ENCODE peak calls at places on chromosome 9, in seven cellular contexts. One of them, this sample, is unnamed.

GRCh38 chr9:99266136-99267023 is 44.3 kb downstream of the SEC61B start:
- DNase-seq in frontal cortex: peak; percentile 38
- DNase-seq in stimulated activated CD4-positive, alpha-beta T cell treated with anti-CD3 and anti-CD28 coated beads, Interleukin-1b, Interleukin-23, amount 100 ng/mL, for 1 hour: peak; percentile 33
- DNase-seq in T-cell: peak; percentile 42
- DNase-seq in lower lobe of right lung: peak; percentile 78
- DNase-seq in suprapubic skin: peak; percentile 68
- DNase-seq in DMS79 treated with DMSO at 0.1 percent for 48 hours: peak; percentile 3
- DNase-seq in this sample: peak; percentile 83

GRCh38 chr9:19637084-19637483 is 151.8 kb downstream of the SLC24A2 start:
- DNase-seq in frontal cortex: no peak
- DNase-seq in suprapubic skin: no peak
- DNase-seq in T-cell: no peak
- DNase-seq in DMS79 treated with DMSO at 0.1 percent for 48 hours: no peak
- DNase-seq in stimulated activated CD4-positive, alpha-beta T cell treated with anti-CD3 and anti-CD28 coated beads, Interleukin-1b, Interleukin-23, amount 100 ng/mL, for 1 hour: no peak
- DNase-seq in lower lobe of right lung: no peak
- DNase-seq in this sample: no peak

GRCh38 chr9:136095495-136096058 is 488 bp upstream of the NACC2 start:
- DNase-seq in DMS79 treated with DMSO at 0.1 percent for 48 hours: no peak
- DNase-seq in T-cell: no peak
- DNase-seq in suprapubic skin: no peak
- DNase-seq in stimulated activated CD4-positive, alpha-beta T cell treated with anti-CD3 and anti-CD28 coated beads, Interleukin-1b, Interleukin-23, amount 100 ng/mL, for 1 hour: no peak
- DNase-seq in lower lobe of right lung: peak; percentile 74
- DNase-seq in frontal cortex: peak; percentile 76
- DNase-seq in this sample: no peak

GRCh38 chr9:79667716-79668458 is 96.1 kb downstream of the TLE4 start:
- DNase-seq in lower lobe of right lung: no peak
- DNase-seq in stimulated activated CD4-positive, alpha-beta T cell treated with anti-CD3 and anti-CD28 coated beads, Interleukin-1b, Interleukin-23, amount 100 ng/mL, for 1 hour: no peak
- DNase-seq in DMS79 treated with DMSO at 0.1 percent for 48 hours: peak; percentile 77
- DNase-seq in suprapubic skin: no peak
- DNase-seq in frontal cortex: no peak
- DNase-seq in T-cell: no peak
- DNase-seq in this sample: no peak

GRCh38 chr9:119802115-119802514 is 432.9 kb upstream of the BRINP1 start:
- DNase-seq in lower lobe of right lung: no peak
- DNase-seq in stimulated activated CD4-positive, alpha-beta T cell treated with anti-CD3 and anti-CD28 coated beads, Interleukin-1b, Interleukin-23, amount 100 ng/mL, for 1 hour: no peak
- DNase-seq in DMS79 treated with DMSO at 0.1 percent for 48 hours: no peak
- DNase-seq in frontal cortex: no peak
- DNase-seq in suprapubic skin: no peak
- DNase-seq in T-cell: no peak
- DNase-seq in this sample: no peak

GRCh38 chr9:111232997-111233790 is 96.8 kb downstream of the OR2K2 start:
- DNase-seq in T-cell: no peak
- DNase-seq in DMS79 treated with DMSO at 0.1 percent for 48 hours: no peak
- DNase-seq in lower lobe of right lung: no peak
- DNase-seq in suprapubic skin: no peak
- DNase-seq in stimulated activated CD4-positive, alpha-beta T cell treated with anti-CD3 and anti-CD28 coated beads, Interleukin-1b, Interleukin-23, amount 100 ng/mL, for 1 hour: no peak
- DNase-seq in frontal cortex: no peak
- DNase-seq in this sample: no peak

GRCh38 chr9:134366223-134367031 is 40.2 kb downstream of the RXRA start:
- DNase-seq in DMS79 treated with DMSO at 0.1 percent for 48 hours: peak; percentile 95
- DNase-seq in T-cell: no peak
- DNase-seq in suprapubic skin: peak; percentile 96
- DNase-seq in stimulated activated CD4-positive, alpha-beta T cell treated with anti-CD3 and anti-CD28 coated beads, Interleukin-1b, Interleukin-23, amount 100 ng/mL, for 1 hour: no peak
- DNase-seq in lower lobe of right lung: peak; percentile 93
- DNase-seq in frontal cortex: peak; percentile 91
- DNase-seq in this sample: no peak

GRCh38 chr9:115006660-115007059 is 76.3 kb upstream of the TNFSF8 start:
- DNase-seq in T-cell: no peak
- DNase-seq in stimulated activated CD4-positive, alpha-beta T cell treated with anti-CD3 and anti-CD28 coated beads, Interleukin-1b, Interleukin-23, amount 100 ng/mL, for 1 hour: no peak
- DNase-seq in suprapubic skin: no peak
- DNase-seq in frontal cortex: no peak
- DNase-seq in lower lobe of right lung: no peak
- DNase-seq in DMS79 treated with DMSO at 0.1 percent for 48 hours: no peak
- DNase-seq in this sample: no peak

GRCh38 chr9:74447451-74448193 is 49.5 kb upstream of the RORB start:
- DNase-seq in lower lobe of right lung: no peak
- DNase-seq in DMS79 treated with DMSO at 0.1 percent for 48 hours: no peak
- DNase-seq in stimulated activated CD4-positive, alpha-beta T cell treated with anti-CD3 and anti-CD28 coated beads, Interleukin-1b, Interleukin-23, amount 100 ng/mL, for 1 hour: no peak
- DNase-seq in T-cell: no peak
- DNase-seq in frontal cortex: no peak
- DNase-seq in suprapubic skin: no peak
- DNase-seq in this sample: no peak

GRCh38 chr9:5040730-5041389 is 55.8 kb downstream of the JAK2 start:
- DNase-seq in lower lobe of right lung: no peak
- DNase-seq in T-cell: no peak
- DNase-seq in suprapubic skin: no peak
- DNase-seq in stimulated activated CD4-positive, alpha-beta T cell treated with anti-CD3 and anti-CD28 coated beads, Interleukin-1b, Interleukin-23, amount 100 ng/mL, for 1 hour: no peak
- DNase-seq in DMS79 treated with DMSO at 0.1 percent for 48 hours: no peak
- DNase-seq in frontal cortex: no peak
- DNase-seq in this sample: no peak

GRCh38 chr9:76817489-76817888 is 53.3 kb downstream of the PCA3 start:
- DNase-seq in DMS79 treated with DMSO at 0.1 percent for 48 hours: no peak
- DNase-seq in stimulated activated CD4-positive, alpha-beta T cell treated with anti-CD3 and anti-CD28 coated beads, Interleukin-1b, Interleukin-23, amount 100 ng/mL, for 1 hour: no peak
- DNase-seq in suprapubic skin: no peak
- DNase-seq in lower lobe of right lung: no peak
- DNase-seq in frontal cortex: no peak
- DNase-seq in T-cell: no peak
- DNase-seq in this sample: no peak

GRCh38 chr9:37582548-37583157 is 6.5 kb upstream of the FBXO10 start:
- DNase-seq in stimulated activated CD4-positive, alpha-beta T cell treated with anti-CD3 and anti-CD28 coated beads, Interleukin-1b, Interleukin-23, amount 100 ng/mL, for 1 hour: no peak
- DNase-seq in T-cell: peak; percentile 12
- DNase-seq in frontal cortex: peak; percentile 39
- DNase-seq in lower lobe of right lung: no peak
- DNase-seq in suprapubic skin: no peak
- DNase-seq in DMS79 treated with DMSO at 0.1 percent for 48 hours: peak; percentile 54
- DNase-seq in this sample: no peak

GRCh38 chr9:129235931-129236331 is 57.9 kb upstream of the IER5L start:
- DNase-seq in T-cell: peak; percentile 67
- DNase-seq in frontal cortex: no peak
- DNase-seq in DMS79 treated with DMSO at 0.1 percent for 48 hours: no peak
- DNase-seq in lower lobe of right lung: peak; percentile 41
- DNase-seq in suprapubic skin: no peak
- DNase-seq in stimulated activated CD4-positive, alpha-beta T cell treated with anti-CD3 and anti-CD28 coated beads, Interleukin-1b, Interleukin-23, amount 100 ng/mL, for 1 hour: no peak
- DNase-seq in this sample: no peak

GRCh38 chr9:127566351-127567001 is 45.6 kb upstream of the STXBP1 start:
- DNase-seq in suprapubic skin: no peak
- DNase-seq in T-cell: no peak
- DNase-seq in frontal cortex: no peak
- DNase-seq in DMS79 treated with DMSO at 0.1 percent for 48 hours: peak; percentile 50
- DNase-seq in stimulated activated CD4-positive, alpha-beta T cell treated with anti-CD3 and anti-CD28 coated beads, Interleukin-1b, Interleukin-23, amount 100 ng/mL, for 1 hour: no peak
- DNase-seq in lower lobe of right lung: peak; percentile 74
- DNase-seq in this sample: no peak

GRCh38 chr9:86052556-86053468 is 46.5 kb downstream of the GOLM1 start:
- DNase-seq in frontal cortex: no peak
- DNase-seq in DMS79 treated with DMSO at 0.1 percent for 48 hours: no peak
- DNase-seq in T-cell: no peak
- DNase-seq in lower lobe of right lung: no peak
- DNase-seq in stimulated activated CD4-positive, alpha-beta T cell treated with anti-CD3 and anti-CD28 coated beads, Interleukin-1b, Interleukin-23, amount 100 ng/mL, for 1 hour: no peak
- DNase-seq in suprapubic skin: no peak
- DNase-seq in this sample: no peak